ENCODE peak calls at places on chromosomes 12 and 14, in four cellular contexts. One of them, this sample, is unnamed.

GRCh38 chr12:59834659-59835474 is 239.0 kb downstream of the SLC16A7 start:
- DNase-seq in colonic mucosa: no peak
- DNase-seq in lower leg skin: no peak
- DNase-seq in fibroblast of mammary gland: peak; percentile 56
- DNase-seq in this sample: peak; percentile 47

GRCh38 chr14:24605435-24606190 is 3.9 kb downstream of the GZMH start:
- DNase-seq in colonic mucosa: peak; percentile 41
- DNase-seq in lower leg skin: no peak
- DNase-seq in fibroblast of mammary gland: peak; percentile 2
- DNase-seq in this sample: no peak

GRCh38 chr12:81296556-81297305 is 218.9 kb downstream of the ACSS3 start:
- DNase-seq in colonic mucosa: no peak
- DNase-seq in lower leg skin: peak; percentile 13
- DNase-seq in fibroblast of mammary gland: peak; percentile 88
- DNase-seq in this sample: no peak

GRCh38 chr12:1606021-1606622 is 11.7 kb upstream of the FBXL14 start:
- DNase-seq in colonic mucosa: peak; percentile 96
- DNase-seq in lower leg skin: peak; percentile 93
- DNase-seq in fibroblast of mammary gland: peak; percentile 90
- DNase-seq in this sample: peak; percentile 93

GRCh38 chr14:104665092-104665662 is 24.2 kb upstream of the INF2 start:
- DNase-seq in colonic mucosa: no peak
- DNase-seq in lower leg skin: no peak
- DNase-seq in fibroblast of mammary gland: no peak
- DNase-seq in this sample: no peak

GRCh38 chr12:2387051-2387834 is 334.5 kb downstream of the CACNA1C start:
- DNase-seq in colonic mucosa: no peak
- DNase-seq in lower leg skin: no peak
- DNase-seq in fibroblast of mammary gland: peak; percentile 55
- DNase-seq in this sample: no peak

GRCh38 chr14:81219210-81219820 is 1.4 kb downstream of the GTF2A1 start:
- DNase-seq in colonic mucosa: peak; percentile 95
- DNase-seq in lower leg skin: peak; percentile 96
- DNase-seq in fibroblast of mammary gland: peak; percentile 97
- DNase-seq in this sample: peak; percentile 99

GRCh38 chr14:72715910-72716268 is 178.0 kb downstream of the DPF3 start:
- DNase-seq in colonic mucosa: no peak
- DNase-seq in lower leg skin: no peak
- DNase-seq in fibroblast of mammary gland: no peak
- DNase-seq in this sample: no peak

GRCh38 chr14:66120402-66120801 is 365.8 kb upstream of the CCDC196 start:
- DNase-seq in colonic mucosa: no peak
- DNase-seq in lower leg skin: no peak
- DNase-seq in fibroblast of mammary gland: no peak
- DNase-seq in this sample: no peak

GRCh38 chr12:86349196-86349595 is 93.0 kb upstream of the MGAT4C start:
- DNase-seq in colonic mucosa: no peak
- DNase-seq in lower leg skin: no peak
- DNase-seq in fibroblast of mammary gland: no peak
- DNase-seq in this sample: no peak

GRCh38 chr14:60002819-60003492 is 83.0 kb downstream of the LRRC9 start:
- DNase-seq in colonic mucosa: no peak
- DNase-seq in lower leg skin: no peak
- DNase-seq in fibroblast of mammary gland: no peak
- DNase-seq in this sample: no peak

GRCh38 chr14:55721353-55721752 is 141.3 kb downstream of the KTN1 start:
- DNase-seq in colonic mucosa: no peak
- DNase-seq in lower leg skin: no peak
- DNase-seq in fibroblast of mammary gland: peak; percentile 94
- DNase-seq in this sample: peak; percentile 84

GRCh38 chr12:81517296-81517695 is 241.9 kb downstream of the PPFIA2 start:
- DNase-seq in colonic mucosa: no peak
- DNase-seq in lower leg skin: no peak
- DNase-seq in fibroblast of mammary gland: no peak
- DNase-seq in this sample: no peak

GRCh38 chr14:106843376-106843775 is 1317.0 kb downstream of the TMEM121 start:
- DNase-seq in colonic mucosa: no peak
- DNase-seq in lower leg skin: no peak
- DNase-seq in fibroblast of mammary gland: no peak
- DNase-seq in this sample: no peak

GRCh38 chr12:55820679-55821078 is 2.8 kb downstream of the ORMDL2 start:
- DNase-seq in colonic mucosa: no peak
- DNase-seq in lower leg skin: no peak
- DNase-seq in fibroblast of mammary gland: peak; percentile 51
- DNase-seq in this sample: peak; percentile 24

GRCh38 chr12:84955298-84955697 is 42.7 kb upstream of the SLC6A15 start:
- DNase-seq in colonic mucosa: no peak
- DNase-seq in lower leg skin: no peak
- DNase-seq in fibroblast of mammary gland: peak; percentile 30
- DNase-seq in this sample: no peak

GRCh38 chr14:23646648-23647549 is 10.7 kb downstream of the DHRS2 start:
- DNase-seq in colonic mucosa: no peak
- DNase-seq in lower leg skin: no peak
- DNase-seq in fibroblast of mammary gland: peak; percentile 24
- DNase-seq in this sample: no peak

GRCh38 chr14:69547701-69548348 is 26.8 kb downstream of the CCDC177 start:
- DNase-seq in colonic mucosa: no peak
- DNase-seq in lower leg skin: no peak
- DNase-seq in fibroblast of mammary gland: peak; percentile 21
- DNase-seq in this sample: no peak

GRCh38 chr12:64737539-64737938 is 21.7 kb downstream of the GNS start:
- DNase-seq in colonic mucosa: no peak
- DNase-seq in lower leg skin: no peak
- DNase-seq in fibroblast of mammary gland: no peak
- DNase-seq in this sample: no peak

GRCh38 chr12:67394600-67394999 is 125.4 kb downstream of the CAND1 start:
- DNase-seq in colonic mucosa: no peak
- DNase-seq in lower leg skin: peak; percentile 22
- DNase-seq in fibroblast of mammary gland: peak; percentile 72
- DNase-seq in this sample: peak; percentile 41

GRCh38 chr12:102481705-102482104 is 1.3 kb upstream of the IGF1 start:
- DNase-seq in colonic mucosa: no peak
- DNase-seq in lower leg skin: no peak
- DNase-seq in fibroblast of mammary gland: no peak
- DNase-seq in this sample: no peak

GRCh38 chr12:102484017-102484731 is 3.8 kb upstream of the IGF1 start:
- DNase-seq in colonic mucosa: peak; percentile 45
- DNase-seq in lower leg skin: peak; percentile 57
- DNase-seq in fibroblast of mammary gland: peak; percentile 66
- DNase-seq in this sample: peak; percentile 66

GRCh38 chr12:102486153-102486552 is 5.8 kb upstream of the IGF1 start:
- DNase-seq in colonic mucosa: no peak
- DNase-seq in lower leg skin: no peak
- DNase-seq in fibroblast of mammary gland: no peak
- DNase-seq in this sample: no peak

GRCh38 chr12:102483466-102483865 is 3.1 kb upstream of the IGF1 start:
- DNase-seq in colonic mucosa: no peak
- DNase-seq in lower leg skin: no peak
- DNase-seq in fibroblast of mammary gland: no peak
- DNase-seq in this sample: no peak

DNA sequence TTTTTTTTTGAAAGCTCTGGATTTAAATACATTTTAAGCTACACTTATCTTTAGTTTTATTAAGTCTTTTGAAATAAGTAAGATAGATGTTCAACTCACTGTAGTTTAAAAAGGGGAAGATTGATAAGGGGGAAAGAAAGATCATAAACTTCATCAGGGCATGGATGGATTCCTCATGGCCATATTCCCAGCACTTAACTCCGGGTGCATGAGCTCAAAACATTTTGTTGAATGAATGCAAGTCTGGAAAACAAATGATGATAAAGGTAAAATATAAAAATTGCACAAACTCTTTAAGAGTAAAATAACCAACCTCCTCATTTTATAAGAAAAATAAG is 4.3 kb upstream of the IGF1 start:
- DNase-seq in colonic mucosa: no peak
- DNase-seq in lower leg skin: no peak
- DNase-seq in fibroblast of mammary gland: no peak
- DNase-seq in this sample: no peak
- TF ChIP-seq CTCF in colonic mucosa: peak; percentile 9
- TF ChIP-seq CTCF in lower leg skin: no peak
- TF ChIP-seq CTCF in fibroblast of mammary gland: no peak
- TF ChIP-seq CTCF in this sample: no peak

GRCh38 chr12:14394317-14395058 is 29.0 kb downstream of the ATF7IP start:
- DNase-seq in colonic mucosa: peak; percentile 40
- DNase-seq in lower leg skin: peak; percentile 45
- DNase-seq in fibroblast of mammary gland: peak; percentile 75
- DNase-seq in this sample: peak; percentile 83
- TF ChIP-seq CTCF in colonic mucosa: no peak
- TF ChIP-seq CTCF in lower leg skin: no peak
- TF ChIP-seq CTCF in fibroblast of mammary gland: no peak
- TF ChIP-seq CTCF in this sample: no peak

GRCh38 chr14:95182379-95182778 is 25.1 kb upstream of the DICER1 start:
- DNase-seq in colonic mucosa: no peak
- DNase-seq in lower leg skin: no peak
- DNase-seq in fibroblast of mammary gland: no peak
- DNase-seq in this sample: no peak

GRCh38 chr14:95183532-95184412 is 26.4 kb upstream of the DICER1 start:
- DNase-seq in colonic mucosa: no peak
- DNase-seq in lower leg skin: no peak
- DNase-seq in fibroblast of mammary gland: no peak
- DNase-seq in this sample: peak; percentile 36

GRCh38 chr14:95183082-95183481 is 25.8 kb upstream of the DICER1 start:
- DNase-seq in colonic mucosa: no peak
- DNase-seq in lower leg skin: no peak
- DNase-seq in fibroblast of mammary gland: no peak
- DNase-seq in this sample: no peak

GRCh38 chr14:95184413-95184790 is 27.1 kb upstream of the DICER1 start:
- DNase-seq in colonic mucosa: no peak
- DNase-seq in lower leg skin: no peak
- DNase-seq in fibroblast of mammary gland: no peak
- DNase-seq in this sample: peak; percentile 28

DNA sequence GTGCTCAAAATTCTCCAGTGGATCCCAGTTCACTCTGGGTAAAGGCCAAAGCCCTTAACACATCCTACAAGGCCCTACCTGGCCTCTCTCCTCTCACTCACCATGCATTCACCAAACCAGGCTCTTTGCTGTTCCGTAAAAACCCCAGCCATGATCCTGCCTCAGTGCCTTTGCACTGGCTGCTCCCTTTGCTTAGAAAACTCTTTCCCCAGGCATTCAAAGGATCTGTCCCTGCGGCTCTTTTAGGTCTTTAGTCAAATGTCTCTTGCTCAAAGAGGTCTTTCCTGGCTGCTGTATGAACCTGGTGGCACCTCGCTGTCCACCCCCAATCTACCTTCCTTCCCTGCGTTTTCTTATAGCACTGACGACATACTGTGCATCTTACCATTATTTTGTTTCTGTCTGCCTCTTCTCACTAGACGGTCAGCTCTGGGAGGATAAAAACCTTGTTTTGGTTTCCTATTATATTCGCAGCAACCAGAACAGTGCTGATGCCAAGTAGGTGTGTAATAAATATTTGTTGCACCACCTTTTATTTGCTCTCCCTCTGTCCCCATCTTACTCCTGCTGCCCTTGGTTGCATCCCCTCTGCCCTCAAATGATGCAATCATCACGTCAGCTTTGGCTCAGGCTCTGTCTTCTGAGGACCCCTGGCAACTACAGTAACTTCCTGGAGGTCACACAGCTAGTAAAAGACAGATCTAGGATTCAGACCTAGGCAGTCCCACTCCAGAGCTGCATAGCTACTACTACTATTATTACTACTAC is 23.8 kb upstream of the DICER1 start:
- DNase-seq in colonic mucosa: no peak
- DNase-seq in lower leg skin: no peak
- DNase-seq in fibroblast of mammary gland: no peak
- DNase-seq in this sample: no peak
- TF ChIP-seq CTCF in colonic mucosa: no peak
- TF ChIP-seq CTCF in lower leg skin: no peak
- TF ChIP-seq CTCF in fibroblast of mammary gland: no peak
- TF ChIP-seq CTCF in this sample: no peak

GRCh38 chr12:20194171-20194570 is 174.2 kb upstream of the PDE3A start:
- DNase-seq in colonic mucosa: no peak
- DNase-seq in lower leg skin: no peak
- DNase-seq in fibroblast of mammary gland: peak; percentile 30
- DNase-seq in this sample: peak; percentile 52
- TF ChIP-seq CTCF in colonic mucosa: no peak
- TF ChIP-seq CTCF in lower leg skin: no peak
- TF ChIP-seq CTCF in fibroblast of mammary gland: peak; percentile 29
- TF ChIP-seq CTCF in this sample: peak; percentile 58